ENCODE peak calls at places on chromosomes 7 and 10, in nine cellular contexts. One of them, this sample, is unnamed. For H3K27me3, the result is how much of the 10 kb centered on the place peaks cover.

GRCh38 chr10:128144547-128144946 is 18.3 kb upstream of the MKI67 start:
- DNase-seq in CD8-positive, alpha-beta memory T cell: no peak
- DNase-seq in cardiac muscle cell: no peak
- DNase-seq in GM23338: no peak
- DNase-seq in right cardiac atrium: no peak
- DNase-seq in MM.1S: no peak
- DNase-seq in naive thymus-derived CD4-positive, alpha-beta T cell: no peak
- DNase-seq in CD4-positive, CD25-positive, alpha-beta regulatory T cell: no peak
- DNase-seq in stomach: no peak
- DNase-seq in this sample: no peak

GRCh38 chr10:114604357-114605129 is 53.5 kb downstream of the ABLIM1 start:
- DNase-seq in cardiac muscle cell: no peak
- DNase-seq in stomach: no peak
- DNase-seq in CD8-positive, alpha-beta memory T cell: no peak
- DNase-seq in right cardiac atrium: no peak
- DNase-seq in MM.1S: no peak
- DNase-seq in naive thymus-derived CD4-positive, alpha-beta T cell: no peak
- DNase-seq in GM23338: no peak
- DNase-seq in CD4-positive, CD25-positive, alpha-beta regulatory T cell: no peak
- DNase-seq in this sample: no peak

GRCh38 chr7:155405399-155406318 is 52.3 kb upstream of the EN2 start:
- DNase-seq in naive thymus-derived CD4-positive, alpha-beta T cell: no peak
- DNase-seq in stomach: no peak
- DNase-seq in CD8-positive, alpha-beta memory T cell: no peak
- DNase-seq in CD4-positive, CD25-positive, alpha-beta regulatory T cell: no peak
- DNase-seq in GM23338: peak
- DNase-seq in right cardiac atrium: peak
- DNase-seq in MM.1S: no peak
- DNase-seq in cardiac muscle cell: peak
- DNase-seq in this sample: no peak

GRCh38 chr10:19325581-19325980 is 277.0 kb downstream of the MALRD1 start:
- DNase-seq in cardiac muscle cell: peak
- DNase-seq in right cardiac atrium: no peak
- DNase-seq in naive thymus-derived CD4-positive, alpha-beta T cell: no peak
- DNase-seq in stomach: no peak
- DNase-seq in GM23338: no peak
- DNase-seq in MM.1S: no peak
- DNase-seq in CD8-positive, alpha-beta memory T cell: no peak
- DNase-seq in CD4-positive, CD25-positive, alpha-beta regulatory T cell: no peak
- DNase-seq in this sample: peak

GRCh38 chr7:157574120-157574519 is 237.3 kb downstream of the DNAJB6 start:
- DNase-seq in CD8-positive, alpha-beta memory T cell: no peak
- DNase-seq in naive thymus-derived CD4-positive, alpha-beta T cell: no peak
- DNase-seq in CD4-positive, CD25-positive, alpha-beta regulatory T cell: no peak
- DNase-seq in MM.1S: no peak
- DNase-seq in stomach: no peak
- DNase-seq in cardiac muscle cell: no peak
- DNase-seq in GM23338: no peak
- DNase-seq in right cardiac atrium: no peak
- DNase-seq in this sample: no peak

GRCh38 chr7:3762146-3762831 is 461.2 kb downstream of the SDK1 start:
- DNase-seq in CD8-positive, alpha-beta memory T cell: no peak
- DNase-seq in cardiac muscle cell: no peak
- DNase-seq in GM23338: peak
- DNase-seq in CD4-positive, CD25-positive, alpha-beta regulatory T cell: no peak
- DNase-seq in stomach: no peak
- DNase-seq in naive thymus-derived CD4-positive, alpha-beta T cell: no peak
- DNase-seq in MM.1S: no peak
- DNase-seq in right cardiac atrium: no peak
- DNase-seq in this sample: no peak

GRCh38 chr10:110074986-110075664 is 67.3 kb downstream of the ADD3 start:
- DNase-seq in naive thymus-derived CD4-positive, alpha-beta T cell: no peak
- DNase-seq in stomach: no peak
- DNase-seq in MM.1S: no peak
- DNase-seq in CD8-positive, alpha-beta memory T cell: no peak
- DNase-seq in GM23338: no peak
- DNase-seq in CD4-positive, CD25-positive, alpha-beta regulatory T cell: no peak
- DNase-seq in right cardiac atrium: no peak
- DNase-seq in cardiac muscle cell: peak
- DNase-seq in this sample: no peak

GRCh38 chr7:33750177-33750576 is 155.2 kb upstream of the BMPER start:
- DNase-seq in naive thymus-derived CD4-positive, alpha-beta T cell: no peak
- DNase-seq in cardiac muscle cell: peak
- DNase-seq in stomach: no peak
- DNase-seq in CD8-positive, alpha-beta memory T cell: no peak
- DNase-seq in right cardiac atrium: no peak
- DNase-seq in GM23338: no peak
- DNase-seq in MM.1S: peak
- DNase-seq in CD4-positive, CD25-positive, alpha-beta regulatory T cell: no peak
- DNase-seq in this sample: no peak

GRCh38 chr10:123165445-123166072 is 11.4 kb downstream of the BUB3 start:
- DNase-seq in MM.1S: no peak
- DNase-seq in CD4-positive, CD25-positive, alpha-beta regulatory T cell: no peak
- DNase-seq in naive thymus-derived CD4-positive, alpha-beta T cell: no peak
- DNase-seq in cardiac muscle cell: no peak
- DNase-seq in CD8-positive, alpha-beta memory T cell: no peak
- DNase-seq in GM23338: no peak
- DNase-seq in right cardiac atrium: no peak
- DNase-seq in stomach: no peak
- DNase-seq in this sample: no peak

GRCh38 chr7:124692420-124692819 is 73.2 kb downstream of the GPR37 start:
- DNase-seq in CD8-positive, alpha-beta memory T cell: no peak
- DNase-seq in right cardiac atrium: no peak
- DNase-seq in MM.1S: no peak
- DNase-seq in naive thymus-derived CD4-positive, alpha-beta T cell: no peak
- DNase-seq in GM23338: no peak
- DNase-seq in stomach: no peak
- DNase-seq in CD4-positive, CD25-positive, alpha-beta regulatory T cell: no peak
- DNase-seq in cardiac muscle cell: no peak
- DNase-seq in this sample: no peak

GRCh38 chr10:133027480-133027879 is 60.2 kb upstream of the ADGRA1 start:
- DNase-seq in naive thymus-derived CD4-positive, alpha-beta T cell: no peak
- DNase-seq in CD8-positive, alpha-beta memory T cell: no peak
- DNase-seq in right cardiac atrium: no peak
- DNase-seq in cardiac muscle cell: no peak
- DNase-seq in GM23338: no peak
- DNase-seq in MM.1S: no peak
- DNase-seq in stomach: no peak
- DNase-seq in CD4-positive, CD25-positive, alpha-beta regulatory T cell: no peak
- DNase-seq in this sample: no peak

GRCh38 chr7:74454948-74455804 is 1.5 kb downstream of the GTF2IRD1 start:
- DNase-seq in CD8-positive, alpha-beta memory T cell: no peak
- DNase-seq in CD4-positive, CD25-positive, alpha-beta regulatory T cell: no peak
- DNase-seq in MM.1S: no peak
- DNase-seq in cardiac muscle cell: no peak
- DNase-seq in stomach: peak
- DNase-seq in GM23338: no peak
- DNase-seq in naive thymus-derived CD4-positive, alpha-beta T cell: no peak
- DNase-seq in right cardiac atrium: no peak
- DNase-seq in this sample: peak

GRCh38 chr7:20190588-20190987 is 26.6 kb downstream of the MACC1 start:
- DNase-seq in right cardiac atrium: no peak
- DNase-seq in GM23338: no peak
- DNase-seq in cardiac muscle cell: peak
- DNase-seq in CD8-positive, alpha-beta memory T cell: no peak
- DNase-seq in stomach: no peak
- DNase-seq in CD4-positive, CD25-positive, alpha-beta regulatory T cell: no peak
- DNase-seq in MM.1S: no peak
- DNase-seq in naive thymus-derived CD4-positive, alpha-beta T cell: no peak
- DNase-seq in this sample: no peak

GRCh38 chr7:20193873-20194272 is 23.3 kb downstream of the MACC1 start:
- DNase-seq in right cardiac atrium: no peak
- DNase-seq in stomach: no peak
- DNase-seq in naive thymus-derived CD4-positive, alpha-beta T cell: no peak
- DNase-seq in GM23338: no peak
- DNase-seq in MM.1S: no peak
- DNase-seq in cardiac muscle cell: no peak
- DNase-seq in CD4-positive, CD25-positive, alpha-beta regulatory T cell: no peak
- DNase-seq in CD8-positive, alpha-beta memory T cell: no peak
- DNase-seq in this sample: no peak

GRCh38 chr7:20191044-20191867 is 25.9 kb downstream of the MACC1 start:
- DNase-seq in CD4-positive, CD25-positive, alpha-beta regulatory T cell: no peak
- DNase-seq in CD8-positive, alpha-beta memory T cell: no peak
- DNase-seq in GM23338: no peak
- DNase-seq in stomach: no peak
- DNase-seq in right cardiac atrium: no peak
- DNase-seq in cardiac muscle cell: no peak
- DNase-seq in naive thymus-derived CD4-positive, alpha-beta T cell: no peak
- DNase-seq in MM.1S: no peak
- DNase-seq in this sample: no peak

GRCh38 chr7:20194586-20194985 is 22.6 kb downstream of the MACC1 start:
- DNase-seq in stomach: no peak
- DNase-seq in naive thymus-derived CD4-positive, alpha-beta T cell: no peak
- DNase-seq in CD8-positive, alpha-beta memory T cell: no peak
- DNase-seq in MM.1S: no peak
- DNase-seq in cardiac muscle cell: no peak
- DNase-seq in CD4-positive, CD25-positive, alpha-beta regulatory T cell: no peak
- DNase-seq in right cardiac atrium: no peak
- DNase-seq in GM23338: no peak
- DNase-seq in this sample: no peak

DNA sequence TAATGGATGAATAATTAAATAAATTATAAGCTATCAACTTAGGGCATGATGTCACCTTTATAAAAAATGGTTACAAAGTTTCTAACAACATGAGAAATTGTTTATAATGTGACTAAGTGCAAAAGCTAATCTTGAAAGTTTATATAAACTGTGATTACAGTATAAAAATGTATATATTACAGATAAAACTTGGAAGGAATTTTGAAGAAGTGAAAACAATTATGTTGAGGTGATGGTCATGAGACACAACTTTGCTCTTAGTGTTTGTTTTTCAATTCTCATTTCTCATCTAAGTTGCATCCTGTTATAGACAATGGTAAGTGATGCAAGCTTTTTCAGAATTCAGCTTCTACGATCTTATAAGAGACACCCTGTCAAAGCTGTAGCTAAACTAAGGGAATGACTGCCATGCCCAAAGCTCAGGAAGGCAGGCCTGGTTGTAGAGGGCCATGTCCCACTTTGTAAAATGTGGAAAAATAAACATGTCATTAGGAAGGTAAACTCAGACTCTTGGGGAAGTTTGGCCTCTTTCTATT is 23.9 kb downstream of the MACC1 start:
- DNase-seq in CD8-positive, alpha-beta memory T cell: no peak
- DNase-seq in CD4-positive, CD25-positive, alpha-beta regulatory T cell: no peak
- DNase-seq in GM23338: no peak
- DNase-seq in naive thymus-derived CD4-positive, alpha-beta T cell: no peak
- DNase-seq in MM.1S: peak
- DNase-seq in right cardiac atrium: no peak
- DNase-seq in stomach: no peak
- DNase-seq in cardiac muscle cell: no peak
- DNase-seq in this sample: no peak
- H3K27ac ChIP-seq in CD8-positive, alpha-beta memory T cell: no peak
- H3K27ac ChIP-seq in CD4-positive, CD25-positive, alpha-beta regulatory T cell: no peak
- H3K27ac ChIP-seq in GM23338: no peak
- H3K27ac ChIP-seq in naive thymus-derived CD4-positive, alpha-beta T cell: no peak
- H3K27ac ChIP-seq in MM.1S: peak
- H3K27ac ChIP-seq in right cardiac atrium: no peak
- H3K27ac ChIP-seq in stomach: no peak
- H3K27ac ChIP-seq in cardiac muscle cell: no peak
- H3K27ac ChIP-seq in this sample: no peak

DNA sequence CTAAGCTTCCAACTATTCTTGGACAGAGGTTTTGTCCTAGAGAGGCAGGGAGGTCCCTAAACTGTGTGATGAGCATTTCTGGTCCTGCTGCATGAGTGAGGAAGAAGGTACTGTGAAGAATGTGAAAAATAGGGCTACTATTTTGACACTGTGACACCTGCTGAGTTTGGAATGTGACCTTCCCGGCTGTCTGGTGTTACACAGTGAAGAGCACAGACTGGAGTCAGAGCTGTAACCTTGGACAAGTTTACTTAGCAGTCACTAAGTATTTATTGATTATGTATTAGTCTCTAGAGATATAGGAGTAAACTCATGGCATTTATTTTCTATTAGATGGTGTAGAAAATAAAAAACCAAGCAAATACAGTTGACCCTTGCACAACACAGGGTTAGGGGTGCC is 12.3 kb downstream of the GOLGA7B start:
- DNase-seq in MM.1S: no peak
- DNase-seq in GM23338: peak
- DNase-seq in stomach: no peak
- DNase-seq in CD8-positive, alpha-beta memory T cell: no peak
- DNase-seq in cardiac muscle cell: no peak
- DNase-seq in naive thymus-derived CD4-positive, alpha-beta T cell: no peak
- DNase-seq in CD4-positive, CD25-positive, alpha-beta regulatory T cell: no peak
- DNase-seq in right cardiac atrium: no peak
- DNase-seq in this sample: no peak
- H3K27me3 ChIP-seq in MM.1S: under half
- H3K27me3 ChIP-seq in GM23338: under half
- H3K27me3 ChIP-seq in stomach: under half
- H3K27me3 ChIP-seq in CD8-positive, alpha-beta memory T cell: under half
- H3K27me3 ChIP-seq in cardiac muscle cell: under half
- H3K27me3 ChIP-seq in naive thymus-derived CD4-positive, alpha-beta T cell: under half
- H3K27me3 ChIP-seq in CD4-positive, CD25-positive, alpha-beta regulatory T cell: under half
- H3K27me3 ChIP-seq in right cardiac atrium: under half
- H3K27me3 ChIP-seq in this sample: under half

GRCh38 chr10:130807096-130807495 is 504.4 kb downstream of the TCERG1L start:
- DNase-seq in cardiac muscle cell: no peak
- DNase-seq in right cardiac atrium: no peak
- DNase-seq in naive thymus-derived CD4-positive, alpha-beta T cell: no peak
- DNase-seq in stomach: no peak
- DNase-seq in MM.1S: no peak
- DNase-seq in GM23338: no peak
- DNase-seq in CD4-positive, CD25-positive, alpha-beta regulatory T cell: no peak
- DNase-seq in CD8-positive, alpha-beta memory T cell: no peak
- DNase-seq in this sample: no peak
- H3K4me3 ChIP-seq in cardiac muscle cell: no peak
- H3K4me3 ChIP-seq in right cardiac atrium: no peak
- H3K4me3 ChIP-seq in naive thymus-derived CD4-positive, alpha-beta T cell: no peak
- H3K4me3 ChIP-seq in stomach: no peak
- H3K4me3 ChIP-seq in MM.1S: no peak
- H3K4me3 ChIP-seq in GM23338: no peak
- H3K4me3 ChIP-seq in CD4-positive, CD25-positive, alpha-beta regulatory T cell: no peak
- H3K4me3 ChIP-seq in CD8-positive, alpha-beta memory T cell: no peak
- H3K4me3 ChIP-seq in this sample: no peak

GRCh38 chr10:72201293-72201692 is 14.5 kb upstream of the ANAPC16 start:
- DNase-seq in GM23338: no peak
- DNase-seq in stomach: no peak
- DNase-seq in naive thymus-derived CD4-positive, alpha-beta T cell: no peak
- DNase-seq in right cardiac atrium: no peak
- DNase-seq in MM.1S: no peak
- DNase-seq in CD8-positive, alpha-beta memory T cell: no peak
- DNase-seq in CD4-positive, CD25-positive, alpha-beta regulatory T cell: no peak
- DNase-seq in cardiac muscle cell: no peak
- DNase-seq in this sample: no peak

GRCh38 chr10:72204724-72205123 is 11.1 kb upstream of the ANAPC16 start:
- DNase-seq in stomach: no peak
- DNase-seq in CD4-positive, CD25-positive, alpha-beta regulatory T cell: no peak
- DNase-seq in naive thymus-derived CD4-positive, alpha-beta T cell: no peak
- DNase-seq in GM23338: no peak
- DNase-seq in right cardiac atrium: no peak
- DNase-seq in cardiac muscle cell: no peak
- DNase-seq in CD8-positive, alpha-beta memory T cell: no peak
- DNase-seq in MM.1S: no peak
- DNase-seq in this sample: no peak

GRCh38 chr10:72206511-72207229 is 9.1 kb upstream of the ANAPC16 start:
- DNase-seq in naive thymus-derived CD4-positive, alpha-beta T cell: no peak
- DNase-seq in GM23338: no peak
- DNase-seq in CD4-positive, CD25-positive, alpha-beta regulatory T cell: no peak
- DNase-seq in stomach: no peak
- DNase-seq in right cardiac atrium: no peak
- DNase-seq in cardiac muscle cell: no peak
- DNase-seq in MM.1S: no peak
- DNase-seq in CD8-positive, alpha-beta memory T cell: no peak
- DNase-seq in this sample: no peak

GRCh38 chr10:72200883-72201282 is 14.9 kb upstream of the ANAPC16 start:
- DNase-seq in naive thymus-derived CD4-positive, alpha-beta T cell: no peak
- DNase-seq in CD4-positive, CD25-positive, alpha-beta regulatory T cell: no peak
- DNase-seq in cardiac muscle cell: no peak
- DNase-seq in MM.1S: no peak
- DNase-seq in stomach: no peak
- DNase-seq in CD8-positive, alpha-beta memory T cell: no peak
- DNase-seq in GM23338: no peak
- DNase-seq in right cardiac atrium: no peak
- DNase-seq in this sample: no peak

GRCh38 chr10:72204296-72204695 is 11.5 kb upstream of the ANAPC16 start:
- DNase-seq in GM23338: no peak
- DNase-seq in MM.1S: no peak
- DNase-seq in right cardiac atrium: no peak
- DNase-seq in CD8-positive, alpha-beta memory T cell: no peak
- DNase-seq in naive thymus-derived CD4-positive, alpha-beta T cell: no peak
- DNase-seq in stomach: no peak
- DNase-seq in cardiac muscle cell: peak
- DNase-seq in CD4-positive, CD25-positive, alpha-beta regulatory T cell: no peak
- DNase-seq in this sample: no peak
- H3K27ac ChIP-seq in GM23338: no peak
- H3K27ac ChIP-seq in MM.1S: no peak
- H3K27ac ChIP-seq in right cardiac atrium: no peak
- H3K27ac ChIP-seq in CD8-positive, alpha-beta memory T cell: no peak
- H3K27ac ChIP-seq in naive thymus-derived CD4-positive, alpha-beta T cell: no peak
- H3K27ac ChIP-seq in stomach: no peak
- H3K27ac ChIP-seq in cardiac muscle cell: peak
- H3K27ac ChIP-seq in CD4-positive, CD25-positive, alpha-beta regulatory T cell: no peak
- H3K27ac ChIP-seq in this sample: no peak

This sample was measured in small intestine.